ENCODE peak calls at places on chromosomes 1 and 21, in seven cellular contexts. One of them, this sample, is unnamed.

GRCh38 chr1:168136709-168137514 is at the start of gene GPR161:
- DNase-seq in brain microvascular endothelial cell: no peak
- DNase-seq in NCI-H1105: peak
- DNase-seq in body of pancreas: peak
- DNase-seq in heart right ventricle: peak
- DNase-seq in MCF 10A: peak
- DNase-seq in NCI-H2107: peak
- DNase-seq in this sample: peak

GRCh38 chr1:94713472-94714141 is 106.5 kb upstream of the SLC44A3 start:
- DNase-seq in brain microvascular endothelial cell: peak
- DNase-seq in NCI-H1105: no peak
- DNase-seq in body of pancreas: no peak
- DNase-seq in heart right ventricle: peak
- DNase-seq in MCF 10A: peak
- DNase-seq in NCI-H2107: no peak
- DNase-seq in this sample: no peak

GRCh38 chr1:217322834-217323233 is 308.1 kb downstream of the GPATCH2 start:
- DNase-seq in brain microvascular endothelial cell: no peak
- DNase-seq in NCI-H1105: no peak
- DNase-seq in body of pancreas: no peak
- DNase-seq in heart right ventricle: no peak
- DNase-seq in MCF 10A: no peak
- DNase-seq in NCI-H2107: no peak
- DNase-seq in this sample: no peak

GRCh38 chr1:85243336-85243735 is 16.1 kb downstream of the C1orf52 start:
- DNase-seq in brain microvascular endothelial cell: no peak
- DNase-seq in NCI-H1105: no peak
- DNase-seq in body of pancreas: no peak
- DNase-seq in heart right ventricle: no peak
- DNase-seq in MCF 10A: no peak
- DNase-seq in NCI-H2107: no peak
- DNase-seq in this sample: no peak

GRCh38 chr1:66022904-66023620 is 230.4 kb downstream of the PDE4B start:
- DNase-seq in brain microvascular endothelial cell: peak
- DNase-seq in NCI-H1105: no peak
- DNase-seq in body of pancreas: no peak
- DNase-seq in heart right ventricle: no peak
- DNase-seq in MCF 10A: peak
- DNase-seq in NCI-H2107: no peak
- DNase-seq in this sample: peak

GRCh38 chr1:100353988-100354387 is 1.7 kb downstream of the CDC14A start:
- DNase-seq in brain microvascular endothelial cell: peak
- DNase-seq in NCI-H1105: peak
- DNase-seq in body of pancreas: no peak
- DNase-seq in heart right ventricle: no peak
- DNase-seq in MCF 10A: peak
- DNase-seq in NCI-H2107: no peak
- DNase-seq in this sample: no peak

GRCh38 chr1:192951961-192952460 is 107.1 kb downstream of the UCHL5 start:
- DNase-seq in brain microvascular endothelial cell: peak
- DNase-seq in NCI-H1105: no peak
- DNase-seq in body of pancreas: no peak
- DNase-seq in heart right ventricle: peak
- DNase-seq in MCF 10A: peak
- DNase-seq in NCI-H2107: no peak
- DNase-seq in this sample: no peak

GRCh38 chr1:54774820-54775498 is 10.6 kb upstream of the PARS2 start:
- DNase-seq in brain microvascular endothelial cell: peak
- DNase-seq in NCI-H1105: no peak
- DNase-seq in body of pancreas: no peak
- DNase-seq in heart right ventricle: no peak
- DNase-seq in MCF 10A: peak
- DNase-seq in NCI-H2107: no peak
- DNase-seq in this sample: peak

GRCh38 chr1:93499533-93499932 is 51.6 kb downstream of the FNBP1L start:
- DNase-seq in brain microvascular endothelial cell: no peak
- DNase-seq in NCI-H1105: no peak
- DNase-seq in body of pancreas: no peak
- DNase-seq in heart right ventricle: no peak
- DNase-seq in MCF 10A: no peak
- DNase-seq in NCI-H2107: no peak
- DNase-seq in this sample: no peak

GRCh38 chr1:22971161-22972062 is 1.3 kb downstream of the LACTBL1 start:
- DNase-seq in brain microvascular endothelial cell: no peak
- DNase-seq in NCI-H1105: no peak
- DNase-seq in body of pancreas: no peak
- DNase-seq in heart right ventricle: no peak
- DNase-seq in MCF 10A: no peak
- DNase-seq in NCI-H2107: no peak
- DNase-seq in this sample: no peak

GRCh38 chr1:31407029-31407626 is 5.9 kb upstream of the SERINC2 start:
- DNase-seq in brain microvascular endothelial cell: no peak
- DNase-seq in NCI-H1105: no peak
- DNase-seq in body of pancreas: no peak
- DNase-seq in heart right ventricle: no peak
- DNase-seq in MCF 10A: no peak
- DNase-seq in NCI-H2107: no peak
- DNase-seq in this sample: no peak

GRCh38 chr1:90840323-90840722 is 123.2 kb upstream of the BARHL2 start:
- DNase-seq in brain microvascular endothelial cell: no peak
- DNase-seq in NCI-H1105: no peak
- DNase-seq in body of pancreas: no peak
- DNase-seq in heart right ventricle: no peak
- DNase-seq in MCF 10A: no peak
- DNase-seq in NCI-H2107: no peak
- DNase-seq in this sample: no peak

GRCh38 chr1:167083066-167083682 is 7.0 kb downstream of the GPA33 start:
- DNase-seq in brain microvascular endothelial cell: no peak
- DNase-seq in NCI-H1105: peak
- DNase-seq in body of pancreas: no peak
- DNase-seq in heart right ventricle: peak
- DNase-seq in MCF 10A: no peak
- DNase-seq in NCI-H2107: no peak
- DNase-seq in this sample: no peak

GRCh38 chr1:61452354-61452990 is 272.5 kb downstream of the TM2D1 start:
- DNase-seq in brain microvascular endothelial cell: no peak
- DNase-seq in NCI-H1105: no peak
- DNase-seq in body of pancreas: no peak
- DNase-seq in heart right ventricle: no peak
- DNase-seq in MCF 10A: no peak
- DNase-seq in NCI-H2107: no peak
- DNase-seq in this sample: peak

GRCh38 chr1:86990826-86991225 is 76.4 kb downstream of the HS2ST1 start:
- DNase-seq in brain microvascular endothelial cell: no peak
- DNase-seq in NCI-H1105: no peak
- DNase-seq in body of pancreas: no peak
- DNase-seq in heart right ventricle: no peak
- DNase-seq in MCF 10A: no peak
- DNase-seq in NCI-H2107: no peak
- DNase-seq in this sample: no peak

GRCh38 chr21:31190516-31190915 is 152.2 kb upstream of the KRTAP19-8 start:
- DNase-seq in brain microvascular endothelial cell: no peak
- DNase-seq in NCI-H1105: no peak
- DNase-seq in body of pancreas: no peak
- DNase-seq in heart right ventricle: no peak
- DNase-seq in MCF 10A: no peak
- DNase-seq in NCI-H2107: no peak
- DNase-seq in this sample: no peak

GRCh38 chr1:166170075-166170474 is 3.3 kb upstream of the FAM78B start:
- DNase-seq in brain microvascular endothelial cell: no peak
- DNase-seq in NCI-H1105: no peak
- DNase-seq in body of pancreas: no peak
- DNase-seq in heart right ventricle: no peak
- DNase-seq in MCF 10A: no peak
- DNase-seq in NCI-H2107: no peak
- DNase-seq in this sample: no peak

GRCh38 chr1:39409055-39409816 is 82.2 kb upstream of the BMP8A start:
- DNase-seq in brain microvascular endothelial cell: peak
- DNase-seq in NCI-H1105: peak
- DNase-seq in body of pancreas: peak
- DNase-seq in heart right ventricle: peak
- DNase-seq in MCF 10A: no peak
- DNase-seq in NCI-H2107: peak
- DNase-seq in this sample: peak

GRCh38 chr1:27141266-27142003 is 13.5 kb downstream of the SLC9A1 start:
- DNase-seq in brain microvascular endothelial cell: no peak
- DNase-seq in NCI-H1105: peak
- DNase-seq in body of pancreas: peak
- DNase-seq in heart right ventricle: no peak
- DNase-seq in MCF 10A: peak
- DNase-seq in NCI-H2107: peak
- DNase-seq in this sample: no peak

GRCh38 chr1:32142446-32143301 is 34.8 kb downstream of the KPNA6 start:
- DNase-seq in brain microvascular endothelial cell: peak
- DNase-seq in NCI-H1105: no peak
- DNase-seq in body of pancreas: peak
- DNase-seq in heart right ventricle: peak
- DNase-seq in MCF 10A: peak
- DNase-seq in NCI-H2107: no peak
- DNase-seq in this sample: no peak

GRCh38 chr1:6348511-6349191 is 44.9 kb downstream of the ACOT7 start:
- DNase-seq in brain microvascular endothelial cell: peak
- DNase-seq in NCI-H1105: no peak
- DNase-seq in body of pancreas: no peak
- DNase-seq in heart right ventricle: peak
- DNase-seq in MCF 10A: no peak
- DNase-seq in NCI-H2107: no peak
- DNase-seq in this sample: no peak

GRCh38 chr1:211527006-211527405 is 35.0 kb upstream of the RD3 start:
- DNase-seq in brain microvascular endothelial cell: no peak
- DNase-seq in NCI-H1105: no peak
- DNase-seq in body of pancreas: no peak
- DNase-seq in heart right ventricle: no peak
- DNase-seq in MCF 10A: no peak
- DNase-seq in NCI-H2107: no peak
- DNase-seq in this sample: no peak